ENCODE peak calls at places on chromosomes 1 and 21, in four cellular contexts. One of them, this sample, is unnamed.

GRCh38 chr1:16241116-16241763 is 4.3 kb upstream of the CPLANE2 start:
- DNase-seq in A549: no peak
- DNase-seq in vagina: no peak
- DNase-seq in right lobe of liver: no peak
- DNase-seq in this sample: no peak

GRCh38 chr1:244288663-244289062 is 163.0 kb downstream of the ADSS2 start:
- DNase-seq in A549: no peak
- DNase-seq in vagina: no peak
- DNase-seq in right lobe of liver: no peak
- DNase-seq in this sample: no peak

GRCh38 chr1:218557731-218558130 is 212.6 kb downstream of the TGFB2 start:
- DNase-seq in A549: no peak
- DNase-seq in vagina: no peak
- DNase-seq in right lobe of liver: peak; percentile 44
- DNase-seq in this sample: peak; percentile 57

GRCh38 chr1:168613689-168614655 is 37.6 kb downstream of the XCL1 start:
- DNase-seq in A549: no peak
- DNase-seq in vagina: no peak
- DNase-seq in right lobe of liver: no peak
- DNase-seq in this sample: peak; percentile 17

GRCh38 chr21:31509108-31510017 is 150.1 kb upstream of the SOD1 start:
- DNase-seq in A549: peak; percentile 44
- DNase-seq in vagina: no peak
- DNase-seq in right lobe of liver: no peak
- DNase-seq in this sample: no peak

GRCh38 chr1:177080564-177080963 is 83.9 kb downstream of the ASTN1 start:
- DNase-seq in A549: no peak
- DNase-seq in vagina: no peak
- DNase-seq in right lobe of liver: no peak
- DNase-seq in this sample: no peak

GRCh38 chr1:70084314-70084915 is 121.0 kb downstream of the LRRC40 start:
- DNase-seq in A549: no peak
- DNase-seq in vagina: no peak
- DNase-seq in right lobe of liver: no peak
- DNase-seq in this sample: no peak

GRCh38 chr1:218739426-218739825 is 394.3 kb downstream of the TGFB2 start:
- DNase-seq in A549: no peak
- DNase-seq in vagina: no peak
- DNase-seq in right lobe of liver: no peak
- DNase-seq in this sample: no peak

GRCh38 chr1:29830383-29830782 is 594.1 kb downstream of the PTPRU start:
- DNase-seq in A549: no peak
- DNase-seq in vagina: peak; percentile 88
- DNase-seq in right lobe of liver: no peak
- DNase-seq in this sample: no peak

GRCh38 chr1:9340864-9341263 is 48.2 kb downstream of the SPSB1 start:
- DNase-seq in A549: no peak
- DNase-seq in vagina: no peak
- DNase-seq in right lobe of liver: no peak
- DNase-seq in this sample: no peak

GRCh38 chr1:9341301-9341845 is 48.7 kb downstream of the SPSB1 start:
- DNase-seq in A549: no peak
- DNase-seq in vagina: no peak
- DNase-seq in right lobe of liver: no peak
- DNase-seq in this sample: no peak

GRCh38 chr1:9338354-9339250 is 45.9 kb downstream of the SPSB1 start:
- DNase-seq in A549: no peak
- DNase-seq in vagina: no peak
- DNase-seq in right lobe of liver: no peak
- DNase-seq in this sample: no peak

GRCh38 chr1:9343269-9343668 is 50.6 kb downstream of the SPSB1 start:
- DNase-seq in A549: no peak
- DNase-seq in vagina: no peak
- DNase-seq in right lobe of liver: no peak
- DNase-seq in this sample: no peak

GRCh38 chr1:9340172-9340854 is 47.6 kb downstream of the SPSB1 start:
- DNase-seq in A549: no peak
- DNase-seq in vagina: no peak
- DNase-seq in right lobe of liver: no peak
- DNase-seq in this sample: no peak
- H3K4me3 ChIP-seq in A549: no peak overlapping the region
- H3K4me3 ChIP-seq in vagina: no peak overlapping the region
- H3K4me3 ChIP-seq in right lobe of liver: no peak overlapping the region
- H3K4me3 ChIP-seq in this sample: no peak overlapping the region

DNA sequence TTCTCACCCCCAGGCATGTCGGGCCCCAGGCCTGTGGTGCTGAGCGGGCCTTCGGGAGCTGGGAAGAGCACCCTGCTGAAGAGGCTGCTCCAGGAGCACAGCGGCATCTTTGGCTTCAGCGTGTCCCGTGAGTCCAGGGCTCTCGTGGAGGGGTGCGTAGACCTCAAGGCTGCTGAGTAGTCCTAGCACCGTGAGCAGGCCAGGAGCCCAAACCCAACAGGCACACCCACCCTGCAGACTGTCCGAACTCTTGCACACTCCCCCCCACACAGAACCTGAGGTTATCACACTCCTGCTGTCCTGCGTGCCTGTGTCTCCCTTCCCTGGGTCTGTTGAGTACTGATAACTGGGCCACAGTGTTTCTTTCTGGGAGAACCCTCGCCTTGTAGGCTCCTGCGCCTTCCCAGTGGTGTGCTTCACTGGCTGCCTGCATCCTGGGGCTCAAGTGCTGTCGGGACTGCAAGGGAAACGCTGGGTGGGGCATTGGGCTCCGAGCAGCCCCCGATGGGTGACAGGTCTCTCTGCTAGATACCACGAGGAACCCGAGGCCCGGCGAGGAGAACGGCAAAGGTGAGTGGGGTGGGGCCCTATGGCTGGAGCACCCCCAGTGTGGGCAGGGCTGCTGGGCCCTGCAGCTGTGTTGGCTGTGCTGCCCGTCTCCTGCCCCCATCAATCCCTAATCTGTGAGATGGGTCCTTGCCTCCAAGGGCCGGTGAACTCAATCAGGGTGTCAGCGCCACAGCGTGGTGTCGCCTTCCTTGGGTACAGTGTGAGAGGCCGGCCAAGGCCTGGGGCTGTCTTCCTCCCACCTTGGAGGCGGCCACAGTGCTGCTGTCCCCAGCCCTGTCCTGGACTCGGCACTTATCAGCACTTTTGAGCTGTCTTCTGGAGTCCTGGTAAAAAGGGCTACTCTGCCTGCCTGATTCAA is 4.0 kb upstream of the GJC2 start:
- DNase-seq in A549: no peak
- DNase-seq in vagina: no peak
- DNase-seq in right lobe of liver: no peak
- DNase-seq in this sample: no peak
- TF ChIP-seq POLR2A in A549: no peak
- TF ChIP-seq POLR2A in vagina: no peak
- TF ChIP-seq POLR2A in right lobe of liver: no peak
- TF ChIP-seq POLR2A in this sample: no peak

GRCh38 chr21:40505681-40506080 is 341.3 kb downstream of the DSCAM start:
- DNase-seq in A549: no peak
- DNase-seq in vagina: no peak
- DNase-seq in right lobe of liver: no peak
- DNase-seq in this sample: no peak
- H3K9me3 ChIP-seq in A549: no peaks in the 10 kb centered on the region
- H3K9me3 ChIP-seq in vagina: no peaks in the 10 kb centered on the region
- H3K9me3 ChIP-seq in right lobe of liver: no peaks in the 10 kb centered on the region
- H3K9me3 ChIP-seq in this sample: no peaks in the 10 kb centered on the region

GRCh38 chr1:53731779-53732305 is 7.1 kb downstream of the GLIS1 start:
- DNase-seq in A549: no peak
- DNase-seq in vagina: no peak
- DNase-seq in right lobe of liver: no peak
- DNase-seq in this sample: no peak

GRCh38 chr1:53733447-53733931 is 5.5 kb downstream of the GLIS1 start:
- DNase-seq in A549: no peak
- DNase-seq in vagina: no peak
- DNase-seq in right lobe of liver: no peak
- DNase-seq in this sample: no peak

GRCh38 chr1:53733975-53734649 is 4.9 kb downstream of the GLIS1 start:
- DNase-seq in A549: no peak
- DNase-seq in vagina: no peak
- DNase-seq in right lobe of liver: no peak
- DNase-seq in this sample: no peak

GRCh38 chr1:53732409-53732808 is 6.6 kb downstream of the GLIS1 start:
- DNase-seq in A549: no peak
- DNase-seq in vagina: no peak
- DNase-seq in right lobe of liver: no peak
- DNase-seq in this sample: no peak

DNA sequence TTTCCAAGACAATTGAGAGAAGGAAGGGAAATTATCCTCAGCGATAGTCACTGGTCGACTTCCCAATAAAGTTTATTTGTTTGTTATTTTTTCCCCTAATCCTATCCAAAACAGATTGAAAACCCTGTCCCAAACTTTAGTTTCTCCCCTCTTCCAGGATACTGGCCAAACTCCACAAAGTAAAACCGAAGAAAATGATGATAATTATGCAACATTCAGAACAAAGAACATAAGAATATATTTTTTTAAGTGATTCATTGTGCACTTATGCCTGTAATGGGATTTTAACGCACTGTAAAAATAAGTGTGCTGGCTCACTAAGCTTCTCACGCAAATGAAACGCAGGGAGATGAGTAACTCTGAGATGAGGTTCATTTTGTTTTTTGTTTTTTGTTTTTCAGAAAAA is 6.0 kb downstream of the GLIS1 start:
- DNase-seq in A549: no peak
- DNase-seq in vagina: no peak
- DNase-seq in right lobe of liver: no peak
- DNase-seq in this sample: no peak
- H3K4me3 ChIP-seq in A549: no peak overlapping the region
- H3K4me3 ChIP-seq in vagina: no peak overlapping the region
- H3K4me3 ChIP-seq in right lobe of liver: no peak overlapping the region
- H3K4me3 ChIP-seq in this sample: no peak overlapping the region

GRCh38 chr1:183632087-183632486 is 3.5 kb downstream of the ARPC5 start:
- DNase-seq in A549: no peak
- DNase-seq in vagina: no peak
- DNase-seq in right lobe of liver: no peak
- DNase-seq in this sample: no peak

GRCh38 chr1:183634429-183635065 is 1.0 kb downstream of the ARPC5 start:
- DNase-seq in A549: no peak
- DNase-seq in vagina: no peak
- DNase-seq in right lobe of liver: no peak
- DNase-seq in this sample: no peak

GRCh38 chr1:183632964-183633363 is 2.6 kb downstream of the ARPC5 start:
- DNase-seq in A549: no peak
- DNase-seq in vagina: no peak
- DNase-seq in right lobe of liver: no peak
- DNase-seq in this sample: no peak

GRCh38 chr1:183635112-183635605 is 424 bp downstream of the ARPC5 start:
- DNase-seq in A549: peak; percentile 30
- DNase-seq in vagina: no peak
- DNase-seq in right lobe of liver: peak; percentile 71
- DNase-seq in this sample: peak; percentile 46

DNA sequence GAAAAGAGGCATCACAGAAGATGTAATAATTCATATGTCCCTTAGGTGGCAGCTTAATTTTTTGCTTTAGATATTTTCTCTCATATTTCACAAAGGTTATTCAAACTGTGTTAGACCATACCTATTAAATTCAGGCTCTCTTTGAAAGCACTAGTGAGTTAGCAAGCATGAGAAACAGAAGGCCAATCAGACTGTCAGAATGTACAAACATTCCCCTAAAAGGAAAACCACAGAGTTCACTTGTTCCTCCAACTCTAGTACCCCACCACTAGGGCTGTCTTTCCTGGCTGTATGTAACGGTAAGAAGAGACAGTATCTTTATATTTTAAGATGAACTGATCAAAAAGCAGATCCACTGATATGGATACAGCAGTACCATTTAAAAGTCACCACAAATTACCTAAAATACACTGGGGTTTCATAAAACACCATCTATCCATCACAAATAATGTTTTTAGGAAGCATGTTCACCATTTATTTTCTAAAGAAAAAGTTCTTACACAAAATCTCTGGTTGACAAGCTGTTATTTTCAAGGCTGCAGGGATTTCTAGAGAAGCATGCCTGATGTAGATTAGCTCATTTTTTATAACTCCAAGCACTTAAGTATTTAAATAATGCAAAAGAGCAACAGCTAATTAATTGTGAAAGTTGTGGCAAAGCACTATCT is 1.8 kb downstream of the ARPC5 start:
- DNase-seq in A549: peak; percentile 61
- DNase-seq in vagina: no peak
- DNase-seq in right lobe of liver: no peak
- DNase-seq in this sample: no peak
- TF ChIP-seq POLR2A in A549: no peak
- TF ChIP-seq POLR2A in vagina: no peak
- TF ChIP-seq POLR2A in right lobe of liver: peak; percentile 65
- TF ChIP-seq POLR2A in this sample: peak; percentile 20

GRCh38 chr21:46067505-46068201 is 30.3 kb upstream of the COL6A2 start:
- DNase-seq in A549: no peak
- DNase-seq in vagina: peak; percentile 91
- DNase-seq in right lobe of liver: peak; percentile 39
- DNase-seq in this sample: peak; percentile 14
- H3K9me3 ChIP-seq in A549: peaks cover 7% of the 10 kb centered on the region
- H3K9me3 ChIP-seq in vagina: no peaks in the 10 kb centered on the region
- H3K9me3 ChIP-seq in right lobe of liver: no peaks in the 10 kb centered on the region
- H3K9me3 ChIP-seq in this sample: no peaks in the 10 kb centered on the region

GRCh38 chr21:39451332-39452206 is at the start of gene SH3BGR:
- DNase-seq in A549: no peak
- DNase-seq in vagina: no peak
- DNase-seq in right lobe of liver: peak; percentile 56
- DNase-seq in this sample: no peak

GRCh38 chr21:39454949-39455668 is 3.3 kb downstream of the SH3BGR start:
- DNase-seq in A549: no peak
- DNase-seq in vagina: no peak
- DNase-seq in right lobe of liver: no peak
- DNase-seq in this sample: no peak

GRCh38 chr21:39452207-39452964 is 616 bp downstream of the SH3BGR start:
- DNase-seq in A549: no peak
- DNase-seq in vagina: no peak
- DNase-seq in right lobe of liver: no peak
- DNase-seq in this sample: no peak

GRCh38 chr21:39453571-39454179 is 1.9 kb downstream of the SH3BGR start:
- DNase-seq in A549: no peak
- DNase-seq in vagina: no peak
- DNase-seq in right lobe of liver: no peak
- DNase-seq in this sample: no peak

GRCh38 chr21:39452965-39453332 is 1.2 kb downstream of the SH3BGR start:
- DNase-seq in A549: no peak
- DNase-seq in vagina: no peak
- DNase-seq in right lobe of liver: no peak
- DNase-seq in this sample: no peak
- H3K4me3 ChIP-seq in A549: no peak overlapping the region
- H3K4me3 ChIP-seq in vagina: no peak overlapping the region
- H3K4me3 ChIP-seq in right lobe of liver: no peak overlapping the region
- H3K4me3 ChIP-seq in this sample: no peak overlapping the region